ENCODE peak calls at places on chromosomes 7 and 10, in four cellular contexts. D is iris pigment epithelial cell, X is IMR-90, E is WTC11. Z is an unnamed sample.
A peak's percentile ranks its signal among the peaks of the same experiment; 100 is the strongest.

GRCh38 chr7:20647908-20648776 is 32.7 kb downstream of the ABCB5 start:
- DNase-seq in E (peak; percentile 65), D (peak; percentile 10), X (no peak), Z (peak; percentile 85)

GRCh38 chr7:28643369-28644340 is 231.3 kb downstream of the CREB5 start:
- DNase-seq in D (no peak), E (no peak), X (no peak), Z (peak; percentile 60)

GRCh38 chr10:125414998-125415397 is 254.6 kb upstream of the CTBP2 start:
- DNase-seq in E (no peak), D (peak; percentile 60), X (peak; percentile 35), Z (no peak)

GRCh38 chr10:60731134-60731883 is 47.0 kb upstream of the CDK1 start:
- DNase-seq in E (no peak), D (peak; percentile 14), X (no peak), Z (no peak)

GRCh38 chr7:73350311-73351068 is 22.5 kb downstream of the FKBP6 start:
- DNase-seq in D (no peak), E (no peak), X (no peak), Z (no peak)

GRCh38 chr7:324011-324410 is 34.0 kb downstream of the FOXL3 start:
- DNase-seq in X (no peak), E (no peak), D (no peak), Z (no peak)

GRCh38 chr7:27739301-27739913 is 555 bp upstream of the TAX1BP1 start:
- DNase-seq in D (no peak), X (peak; percentile 70), E (no peak), Z (no peak)

GRCh38 chr7:83468251-83468739 is 180.6 kb downstream of the SEMA3E start:
- DNase-seq in X (peak; percentile 99), E (peak; percentile 56), D (peak; percentile 98), Z (peak; percentile 85)

GRCh38 chr7:20796565-20796964 is 9.9 kb upstream of the SP8 start:
- DNase-seq in E (no peak), X (no peak), D (no peak), Z (no peak)

GRCh38 chr10:103353281-103353680 is 2.3 kb upstream of the PCGF6 start:
- DNase-seq in E (no peak), D (peak; percentile 9), X (no peak), Z (no peak)

GRCh38 chr10:103679096-103679790 is 176.1 kb downstream of the SH3PXD2A start:
- DNase-seq in X (peak; percentile 38), E (no peak), D (no peak), Z (no peak)

GRCh38 chr7:16609842-16610450 is 35.6 kb downstream of the ANKMY2 start:
- DNase-seq in X (no peak), E (no peak), D (peak; percentile 58), Z (no peak)

GRCh38 chr10:127017406-127018297 is 112.4 kb downstream of the DOCK1 start:
- DNase-seq in E (no peak), X (peak; percentile 26), D (peak; percentile 12), Z (no peak)

GRCh38 chr10:69237528-69238159 is 17.5 kb downstream of the HKDC1 start:
- DNase-seq in E (peak; percentile 94), X (peak; percentile 64), D (peak; percentile 61), Z (peak; percentile 97)

GRCh38 chr10:93695720-93696119 is 6.7 kb downstream of the FRA10AC1 start:
- DNase-seq in X (no peak), E (no peak), D (no peak), Z (no peak)

GRCh38 chr7:37420931-37421330 is 27.7 kb downstream of the ELMO1 start:
- DNase-seq in E (no peak), X (no peak), D (no peak), Z (no peak)

GRCh38 chr7:159197066-159197975 is 52.7 kb upstream of the VIPR2 start:
- DNase-seq in E (peak; percentile 28), X (no peak), D (peak; percentile 10), Z (peak; percentile 75)

GRCh38 chr7:64802699-64803098 is 8.5 kb downstream of the ZNF138 start:
- DNase-seq in D (no peak), X (no peak), E (no peak), Z (no peak)

GRCh38 chr7:129098409-129099084 is 43.6 kb upstream of the TNPO3 start:
- DNase-seq in X (no peak), E (no peak), D (no peak), Z (no peak)

GRCh38 chr7:156005202-156005821 is 193.0 kb upstream of the SHH start:
- DNase-seq in E (no peak), D (no peak), X (no peak), Z (peak; percentile 26)

Z was measured in endodermal cell.